ENCODE peak calls at places on chromosomes 4 and X, in ten cellular contexts. U is sigmoid colon, G is adrenal gland, Z is body of pancreas, R is brain microvascular endothelial cell, T is GM12878, N is HCT116, O is fibroblast of lung, Q is neural progenitor cell, A is kidney. W is an unnamed sample.

GRCh38 chrX:17403231-17403691 is 28.3 kb downstream of the NHS start:
- DNase-seq in U (no peak), G (no peak), Z (peak), R (no peak), T (no peak), N (no peak), O (no peak), Q (no peak), A (no peak), W (no peak)

GRCh38 chr4:76002176-76002575 is 5.1 kb downstream of the CXCL9 start:
- DNase-seq in U (no peak), G (no peak), Z (no peak), R (no peak), T (no peak), N (no peak), O (no peak), Q (no peak), A (no peak), W (no peak)

GRCh38 chr4:77635246-77635645 is 29.6 kb downstream of the CXCL13 start:
- DNase-seq in U (no peak), G (no peak), Z (no peak), R (no peak), T (no peak), N (no peak), O (no peak), Q (no peak), A (no peak), W (no peak)

GRCh38 chr4:101347267-101347556 is at the start of gene PPP3CA:
- DNase-seq in U (no peak), G (no peak), Z (no peak), R (no peak), T (no peak), N (no peak), O (no peak), Q (no peak), A (no peak), W (no peak)

GRCh38 chr4:71713611-71714203 is 70.2 kb downstream of the GC start:
- DNase-seq in U (no peak), G (no peak), Z (no peak), R (no peak), T (no peak), N (peak), O (peak), Q (peak), A (no peak), W (no peak)

GRCh38 chr4:120873554-120873953 is 49.0 kb downstream of the PRDM5 start:
- DNase-seq in U (no peak), G (no peak), Z (no peak), R (no peak), T (no peak), N (no peak), O (peak), Q (no peak), A (no peak), W (no peak)

GRCh38 chrX:133973704-133974103 is 11.7 kb downstream of the GPC3 start:
- DNase-seq in U (no peak), G (no peak), Z (no peak), R (no peak), T (no peak), N (no peak), O (no peak), Q (no peak), A (no peak), W (no peak)

GRCh38 chr4:26985836-26986235 is 125.2 kb downstream of the STIM2 start:
- DNase-seq in U (no peak), G (no peak), Z (no peak), R (no peak), T (peak), N (no peak), O (no peak), Q (no peak), A (no peak), W (no peak)

GRCh38 chr4:1206299-1207156 is 34.1 kb upstream of the SPON2 start:
- DNase-seq in U (peak), G (peak), Z (peak), R (no peak), T (no peak), N (no peak), O (no peak), Q (no peak), A (no peak), W (peak)

GRCh38 chr4:1205641-1206298 is 33.4 kb upstream of the SPON2 start:
- DNase-seq in U (peak), G (peak), Z (no peak), R (no peak), T (no peak), N (no peak), O (no peak), Q (no peak), A (peak), W (peak)

GRCh38 chr4:1207157-1207470 is 34.7 kb upstream of the SPON2 start:
- DNase-seq in U (peak), G (peak), Z (peak), R (no peak), T (no peak), N (no peak), O (no peak), Q (no peak), A (peak), W (peak)

GRCh38 chr4:1204286-1204827 is 32.0 kb upstream of the SPON2 start:
- DNase-seq in U (no peak), G (peak), Z (no peak), R (no peak), T (no peak), N (no peak), O (no peak), Q (no peak), A (peak), W (peak)

DNA sequence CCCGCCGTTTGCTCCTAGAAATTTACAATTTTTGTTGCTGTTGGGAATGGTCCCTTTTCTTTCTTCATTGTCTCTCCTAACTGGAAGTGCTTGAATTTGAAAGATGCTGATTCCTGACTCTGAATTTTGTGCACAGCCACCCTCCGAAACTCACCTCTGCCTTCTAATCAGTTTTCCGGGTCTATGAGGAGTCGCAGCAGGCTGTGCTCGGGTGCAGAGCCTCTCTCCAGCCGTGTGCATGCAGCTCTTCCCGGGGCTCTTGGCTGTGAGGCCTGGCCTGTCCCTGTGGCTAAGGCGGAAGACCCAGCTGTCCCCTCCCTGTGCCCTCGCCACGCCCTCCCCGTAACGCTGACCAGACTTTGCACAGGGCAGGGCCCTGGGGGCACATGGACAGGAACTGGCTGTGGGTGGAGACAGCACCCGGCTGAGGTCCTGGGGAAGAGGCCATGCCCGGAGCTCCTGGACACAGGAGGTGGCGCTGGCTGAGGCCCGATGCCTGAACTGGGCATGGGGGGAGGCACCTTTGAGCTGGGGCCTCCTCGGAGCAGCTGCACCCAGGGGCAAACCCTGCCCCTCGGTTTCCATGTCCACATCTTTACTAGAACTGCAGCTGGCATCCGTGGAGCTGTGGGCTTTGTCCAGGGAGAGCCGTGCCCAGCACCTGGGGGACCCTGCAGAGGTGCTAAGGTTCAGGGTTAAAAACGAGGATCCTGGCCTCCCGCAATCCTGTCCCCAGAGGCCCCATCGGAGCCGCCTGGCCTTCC is 32.6 kb upstream of the SPON2 start:
- DNase-seq in U (peak), G (peak), Z (peak), R (no peak), T (no peak), N (no peak), O (no peak), Q (no peak), A (peak), W (peak)
- TF ChIP-seq CTCF in U (no peak), G (no peak), Z (no peak), R (no peak), T (no peak), N (no peak), O (no peak), Q (no peak), A (no peak), W (no peak)

GRCh38 chr4:56386091-56386490 is 1.2 kb downstream of the AASDH start:
- DNase-seq in U (no peak), G (no peak), Z (no peak), R (no peak), T (no peak), N (no peak), O (no peak), Q (no peak), A (no peak), W (no peak)
- H3K27ac ChIP-seq in U (peak), G (no peak), Z (no peak), R (peak), T (no peak), N (peak), O (peak), Q (no peak), A (no peak), W (no peak)

GRCh38 chr4:3318561-3319021 is 25.8 kb downstream of the RGS12 start:
- DNase-seq in U (peak), G (peak), Z (no peak), R (no peak), T (no peak), N (no peak), O (no peak), Q (peak), A (peak), W (no peak)
- TF ChIP-seq CTCF in U (no peak), G (no peak), Z (no peak), R (peak), T (no peak), N (peak), O (no peak), Q (peak), A (peak), W (no peak)

GRCh38 chrX:78659955-78660354 is 827 bp upstream of the RTL3 start:
- DNase-seq in U (no peak), G (no peak), Z (no peak), R (no peak), T (no peak), N (no peak), O (no peak), Q (no peak), A (no peak), W (no peak)
- H3K27ac ChIP-seq in U (no peak), G (no peak), Z (no peak), R (peak), T (no peak), N (no peak), O (no peak), Q (no peak), A (no peak), W (peak)

GRCh38 chr4:1568855-1569460 is 115.2 kb downstream of the FAM53A start:
- DNase-seq in U (peak), G (peak), Z (no peak), R (no peak), T (no peak), N (no peak), O (no peak), Q (no peak), A (peak), W (no peak)

GRCh38 chr4:1566838-1567518 is 117.1 kb downstream of the FAM53A start:
- DNase-seq in U (peak), G (no peak), Z (no peak), R (no peak), T (no peak), N (no peak), O (no peak), Q (no peak), A (peak), W (no peak)

GRCh38 chr4:1569461-1570151 is 114.5 kb downstream of the FAM53A start:
- DNase-seq in U (peak), G (no peak), Z (no peak), R (no peak), T (no peak), N (no peak), O (no peak), Q (no peak), A (peak), W (no peak)

GRCh38 chr4:1567519-1567807 is 116.7 kb downstream of the FAM53A start:
- DNase-seq in U (peak), G (no peak), Z (no peak), R (no peak), T (no peak), N (no peak), O (no peak), Q (no peak), A (peak), W (no peak)

GRCh38 chr4:1567808-1568581 is 116.1 kb downstream of the FAM53A start:
- DNase-seq in U (peak), G (no peak), Z (no peak), R (no peak), T (no peak), N (no peak), O (no peak), Q (peak), A (peak), W (no peak)
- TF ChIP-seq CTCF in U (no peak), G (no peak), Z (no peak), R (no peak), T (peak), N (no peak), O (no peak), Q (no peak), A (no peak), W (no peak)

GRCh38 chr4:131551306-131551705 is 1597.8 kb upstream of the PCDH10 start:
- DNase-seq in U (no peak), G (no peak), Z (no peak), R (no peak), T (no peak), N (no peak), O (no peak), Q (no peak), A (no peak), W (no peak)

GRCh38 chr4:131547506-131547981 is 1601.5 kb upstream of the PCDH10 start:
- DNase-seq in U (no peak), G (no peak), Z (no peak), R (no peak), T (peak), N (no peak), O (no peak), Q (no peak), A (no peak), W (no peak)
- H3K27ac ChIP-seq in U (no peak), G (no peak), Z (no peak), R (no peak), T (peak), N (no peak), O (no peak), Q (no peak), A (no peak), W (no peak)

DNA sequence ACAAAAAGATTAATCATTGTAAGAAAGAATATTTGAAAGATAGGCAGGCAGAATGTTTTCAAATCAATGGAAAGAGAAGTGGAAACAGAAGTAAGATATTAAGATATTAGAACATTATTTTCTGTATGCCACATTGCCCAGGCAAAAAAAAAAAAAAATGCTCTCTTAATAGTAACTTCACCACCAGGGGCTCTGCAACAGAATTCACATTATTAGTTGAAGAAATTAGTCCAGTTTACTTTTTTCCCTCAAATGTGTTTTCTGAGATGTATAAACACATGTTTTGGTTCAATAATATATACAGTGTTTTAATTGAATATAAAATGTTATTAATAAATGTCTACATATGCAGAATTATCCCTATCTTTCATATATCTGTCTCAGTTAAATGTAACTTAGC is 78.0 kb upstream of the ADAD1 start:
- DNase-seq in U (no peak), G (no peak), Z (no peak), R (no peak), T (no peak), N (no peak), O (no peak), Q (no peak), A (no peak), W (no peak)
- TF ChIP-seq CTCF in U (no peak), G (no peak), Z (no peak), R (peak), T (no peak), N (peak), O (peak), Q (peak), A (no peak), W (no peak)

GRCh38 chrX:72050011-72050410 is 81.7 kb downstream of the RTL5 start:
- DNase-seq in U (no peak), G (no peak), Z (no peak), R (no peak), T (no peak), N (no peak), O (no peak), Q (no peak), A (no peak), W (no peak)
- H3K27ac ChIP-seq in U (peak), G (no peak), Z (no peak), R (no peak), T (no peak), N (no peak), O (no peak), Q (no peak), A (no peak), W (no peak)